ENCODE peak calls at places on chromosome 15, in nine cellular contexts. R, Y, L, J, H, E, T, W and A are unnamed samples.

GRCh38 chr15:39491917-39492490 is 88.9 kb upstream of the THBS1 start:
- DNase-seq in R (no peak), Y (no peak), L (no peak), J (no peak), H (no peak), E (no peak), T (no peak), W (no peak), A (no peak)

GRCh38 chr15:75410196-75410595 is 41.3 kb downstream of the SIN3A start:
- DNase-seq in R (no peak), Y (no peak), L (no peak), J (no peak), H (no peak), E (no peak), T (no peak), W (no peak), A (no peak)

GRCh38 chr15:50820808-50821382 is 55.4 kb upstream of the SPPL2A start:
- DNase-seq in R (no peak), Y (no peak), L (no peak), J (no peak), H (no peak), E (no peak), T (no peak), W (no peak), A (peak; percentile 34)

GRCh38 chr15:66188464-66188863 is 65.1 kb downstream of the MEGF11 start:
- DNase-seq in R (no peak), Y (no peak), L (no peak), J (no peak), H (no peak), E (no peak), T (no peak), W (no peak), A (no peak)

GRCh38 chr15:74158855-74159650 is 14.5 kb upstream of the ISLR start:
- DNase-seq in R (no peak), Y (no peak), L (no peak), J (no peak), H (no peak), E (no peak), T (no peak), W (no peak), A (no peak)

GRCh38 chr15:85771276-85771675 is 23.4 kb downstream of the KLHL25 start:
- DNase-seq in R (no peak), Y (no peak), L (no peak), J (no peak), H (no peak), E (no peak), T (no peak), W (no peak), A (no peak)

GRCh38 chr15:43518073-43518761 is 809 bp downstream of the MAP1A start:
- DNase-seq in R (peak; percentile 60), Y (peak; percentile 42), L (peak; percentile 63), J (peak; percentile 42), H (no peak), E (peak; percentile 70), T (no peak), W (no peak), A (no peak)

GRCh38 chr15:99957642-99958013 is 224.4 kb upstream of the LYSMD4 start:
- DNase-seq in R (no peak), Y (no peak), L (no peak), J (no peak), H (no peak), E (no peak), T (no peak), W (no peak), A (no peak)

GRCh38 chr15:35705885-35706590 is 160.1 kb upstream of the DPH6 start:
- DNase-seq in R (peak; percentile 78), Y (peak; percentile 18), L (peak; percentile 40), J (peak; percentile 87), H (no peak), E (no peak), T (no peak), W (no peak), A (peak; percentile 64)

DNA sequence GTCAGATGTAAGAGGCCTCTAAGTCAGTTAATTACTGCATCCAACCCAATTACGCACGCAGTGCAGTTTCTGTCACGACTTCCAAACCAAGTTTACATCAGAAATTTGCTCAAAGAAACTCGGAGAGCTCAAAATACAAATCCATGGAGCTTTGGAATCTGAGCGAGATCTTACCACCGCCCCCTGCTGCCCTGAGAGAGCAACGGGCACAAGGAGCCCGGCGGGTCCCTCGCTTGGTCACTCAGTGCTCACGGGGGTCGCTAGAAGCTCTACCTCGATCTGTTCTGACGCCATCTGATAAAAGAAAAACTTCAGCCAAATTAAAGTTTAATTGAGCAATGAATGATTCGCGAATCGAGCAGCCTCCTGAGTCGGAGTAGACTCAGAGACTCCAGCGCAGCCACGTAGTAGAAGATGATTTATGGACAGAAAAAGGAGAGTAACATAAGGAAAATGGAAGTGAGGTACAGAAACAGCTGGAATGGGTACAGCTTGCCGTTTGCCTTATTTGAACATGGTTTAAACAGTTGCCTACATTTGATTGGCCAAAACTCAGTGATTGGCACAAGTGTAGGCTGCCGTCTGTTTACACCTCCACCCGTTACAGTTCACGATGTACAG is 232.7 kb upstream of the ATP10A start:
- DNase-seq in R (no peak), Y (no peak), L (no peak), J (no peak), H (no peak), E (no peak), T (no peak), W (no peak), A (no peak)
- TF ChIP-seq CTCF in R (no peak), Y (peak; percentile 50), L (peak; percentile 23), J (no peak), H (no peak), E (peak; percentile 17), T (peak; percentile 52), W (no peak), A (peak; percentile 34)

GRCh38 chr15:65050270-65050669 is 5.1 kb downstream of the SLC51B start:
- DNase-seq in R (no peak), Y (no peak), L (peak; percentile 64), J (no peak), H (no peak), E (no peak), T (no peak), W (no peak), A (no peak)

GRCh38 chr15:65052956-65053355 is 7.8 kb downstream of the SLC51B start:
- DNase-seq in R (no peak), Y (no peak), L (no peak), J (no peak), H (no peak), E (no peak), T (no peak), W (no peak), A (no peak)

GRCh38 chr15:65051266-65051665 is 6.1 kb downstream of the SLC51B start:
- DNase-seq in R (no peak), Y (no peak), L (no peak), J (no peak), H (no peak), E (no peak), T (no peak), W (no peak), A (no peak)

GRCh38 chr15:65044724-65045481 is at the start of gene SLC51B:
- DNase-seq in R (no peak), Y (no peak), L (no peak), J (no peak), H (peak; percentile 71), E (no peak), T (no peak), W (peak; percentile 80), A (no peak)

DNA sequence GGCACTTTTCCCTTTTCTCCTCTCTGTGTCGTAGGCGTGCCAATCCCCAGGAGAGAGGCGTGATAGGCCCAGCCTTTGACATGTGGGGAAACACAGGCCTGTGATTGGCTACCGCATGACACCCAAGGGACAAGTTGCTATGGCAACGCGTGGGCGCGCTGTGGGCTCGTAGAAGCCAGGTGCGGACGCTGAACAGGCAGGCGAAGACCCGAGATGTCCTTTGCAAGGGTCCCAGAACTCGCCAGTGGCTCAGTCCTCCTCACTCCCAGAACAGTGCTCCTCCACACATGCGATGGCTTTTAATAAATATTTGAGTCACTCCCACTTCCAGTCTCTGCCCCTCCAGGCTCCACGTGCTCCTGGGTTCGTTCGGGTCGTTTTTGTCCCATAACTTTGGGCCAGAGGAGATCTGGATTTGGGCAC is 4.2 kb downstream of the SLC51B start:
- DNase-seq in R (peak; percentile 88), Y (peak; percentile 91), L (peak; percentile 82), J (peak; percentile 92), H (peak; percentile 95), E (peak; percentile 96), T (no peak), W (peak; percentile 91), A (no peak)
- H3K4me3 ChIP-seq in R (peak overlapping the region; percentile 52), Y (peak overlapping the region; percentile 60), L (no peak overlapping the region), J (peak overlapping the region; percentile 2), H (peak overlapping the region; percentile 41), E (peak overlapping the region; percentile 48), T (peak overlapping the region; percentile 25), W (no peak overlapping the region), A (peak overlapping the region; percentile 47)

DNA sequence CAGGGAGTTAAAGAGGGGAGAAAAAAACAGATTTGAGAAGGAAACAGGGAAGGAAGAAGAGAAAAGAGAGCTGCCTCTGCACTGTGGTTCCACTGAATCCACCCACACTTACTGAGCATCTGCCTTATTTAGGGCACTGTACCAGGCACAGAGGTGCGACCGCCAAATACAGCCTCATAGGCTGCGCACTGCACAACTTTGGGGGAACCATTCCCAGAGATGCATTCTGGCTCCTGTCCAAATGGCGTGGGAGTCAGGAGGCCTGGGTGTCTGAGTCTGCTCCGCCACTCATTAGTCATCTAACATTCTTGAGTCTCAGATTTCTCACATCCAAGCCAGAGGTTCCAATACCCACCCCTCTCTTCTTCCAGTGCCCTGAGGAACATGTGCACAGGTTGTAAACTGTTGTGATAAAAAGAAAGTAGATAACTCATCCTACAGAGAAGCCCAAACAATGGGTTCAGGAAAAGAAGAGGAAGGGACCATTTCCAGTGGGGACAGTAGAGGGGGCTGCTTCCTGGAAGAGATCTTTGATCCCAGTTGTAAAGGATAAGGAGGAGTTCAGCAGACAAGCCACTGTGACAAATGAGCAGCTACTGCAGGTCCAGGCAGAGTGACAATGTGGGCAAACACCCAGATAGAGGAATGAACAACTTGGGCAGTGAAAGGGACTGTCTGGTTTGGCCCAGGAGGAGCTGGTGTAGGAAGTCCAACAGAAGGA is 254.6 kb downstream of the UACA start:
- DNase-seq in R (peak; percentile 92), Y (peak; percentile 77), L (peak; percentile 88), J (peak; percentile 54), H (peak; percentile 73), E (no peak), T (peak; percentile 63), W (no peak), A (peak; percentile 97)
- TF ChIP-seq CTCF in R (no peak), Y (no peak), L (peak; percentile 20), J (no peak), H (no peak), E (peak; percentile 25), T (peak; percentile 10), W (no peak), A (no peak)

GRCh38 chr15:53787349-53787748 is 27.9 kb upstream of the WDR72 start:
- DNase-seq in R (no peak), Y (no peak), L (no peak), J (no peak), H (no peak), E (no peak), T (no peak), W (no peak), A (no peak)
- H3K4me3 ChIP-seq in R (no peak overlapping the region), Y (no peak overlapping the region), L (no peak overlapping the region), J (no peak overlapping the region), H (no peak overlapping the region), E (no peak overlapping the region), T (no peak overlapping the region), W (no peak overlapping the region), A (no peak overlapping the region)

GRCh38 chr15:26974120-26974780 is 3.3 kb downstream of the GABRG3 start:
- DNase-seq in R (peak; percentile 26), Y (peak; percentile 18), L (peak; percentile 9), J (no peak), H (no peak), E (peak; percentile 50), T (no peak), W (no peak), A (peak; percentile 6)
- TF ChIP-seq CTCF in R (peak; percentile 55), Y (peak; percentile 55), L (peak; percentile 19), J (no peak), H (no peak), E (peak; percentile 35), T (peak; percentile 54), W (no peak), A (peak; percentile 74)